ENCODE peak calls at places on chromosomes 2 and 18, in seven cellular contexts. Y, F, V, W, I, G and S are unnamed samples.

GRCh38 chr2:218032336-218033171 is 29.8 kb upstream of the TNS1 start:
- DNase-seq in Y (peak), F (no peak), V (no peak), W (peak), I (no peak), G (no peak), S (no peak)

GRCh38 chr2:17593841-17594482 is 53.5 kb downstream of the VSNL1 start:
- DNase-seq in Y (no peak), F (no peak), V (no peak), W (no peak), I (no peak), G (no peak), S (no peak)

GRCh38 chr2:239462671-239463506 is 62.1 kb upstream of the HDAC4 start:
- DNase-seq in Y (no peak), F (no peak), V (no peak), W (no peak), I (no peak), G (no peak), S (no peak)

GRCh38 chr2:150467641-150467963 is 19.9 kb downstream of the RND3 start:
- DNase-seq in Y (no peak), F (no peak), V (no peak), W (no peak), I (no peak), G (no peak), S (no peak)

GRCh38 chr2:227267406-227268115 is 57.5 kb upstream of the MFF start:
- DNase-seq in Y (no peak), F (no peak), V (no peak), W (no peak), I (peak), G (no peak), S (no peak)

GRCh38 chr2:235059161-235059560 is 107.3 kb downstream of the SH3BP4 start:
- DNase-seq in Y (no peak), F (no peak), V (no peak), W (no peak), I (no peak), G (no peak), S (no peak)

GRCh38 chr18:64201781-64202180 is 52.9 kb upstream of the LINC00305 start:
- DNase-seq in Y (no peak), F (no peak), V (no peak), W (no peak), I (no peak), G (no peak), S (no peak)

GRCh38 chr2:24822049-24822706 is 29.0 kb downstream of the CENPO start:
- DNase-seq in Y (no peak), F (peak), V (no peak), W (no peak), I (no peak), G (peak), S (no peak)